ENCODE peak calls at places on chromosomes 7 and 10, in five cellular contexts. One of them, this sample, is unnamed.

GRCh38 chr10:28788252-28788651 is 110.9 kb downstream of the BAMBI start:
- DNase-seq in H1: no peak
- DNase-seq in prostate gland: no peak
- DNase-seq in Karpas-422: no peak
- DNase-seq in thyroid gland: no peak
- DNase-seq in this sample: no peak

GRCh38 chr7:35613150-35613549 is 81.8 kb downstream of the HERPUD2 start:
- DNase-seq in Karpas-422: no peak
- DNase-seq in H1: no peak
- DNase-seq in prostate gland: no peak
- DNase-seq in thyroid gland: no peak
- DNase-seq in this sample: no peak

GRCh38 chr10:100508691-100509150 is 10.9 kb downstream of the SEC31B start:
- DNase-seq in H1: no peak
- DNase-seq in prostate gland: no peak
- DNase-seq in thyroid gland: no peak
- DNase-seq in Karpas-422: peak
- DNase-seq in this sample: peak

GRCh38 chr7:151452141-151452571 is 12.2 kb upstream of the CRYGN start:
- DNase-seq in prostate gland: no peak
- DNase-seq in Karpas-422: no peak
- DNase-seq in H1: no peak
- DNase-seq in thyroid gland: no peak
- DNase-seq in this sample: no peak

GRCh38 chr10:69505636-69506318 is 54.5 kb downstream of the TSPAN15 start:
- DNase-seq in prostate gland: no peak
- DNase-seq in Karpas-422: no peak
- DNase-seq in thyroid gland: no peak
- DNase-seq in H1: peak
- DNase-seq in this sample: no peak

GRCh38 chr10:31036209-31036608 is 4.5 kb upstream of the ZNF438 start:
- DNase-seq in H1: peak
- DNase-seq in Karpas-422: no peak
- DNase-seq in prostate gland: no peak
- DNase-seq in thyroid gland: no peak
- DNase-seq in this sample: peak

GRCh38 chr10:58513189-58514101 is 773 bp downstream of the BICC1 start:
- DNase-seq in Karpas-422: no peak
- DNase-seq in prostate gland: peak
- DNase-seq in H1: peak
- DNase-seq in thyroid gland: peak
- DNase-seq in this sample: no peak

GRCh38 chr7:29684787-29685650 is 121.3 kb upstream of the WIPF3 start:
- DNase-seq in thyroid gland: peak
- DNase-seq in Karpas-422: peak
- DNase-seq in H1: peak
- DNase-seq in prostate gland: peak
- DNase-seq in this sample: no peak

GRCh38 chr7:491292-491957 is 28.2 kb downstream of the PDGFA start:
- DNase-seq in H1: no peak
- DNase-seq in thyroid gland: no peak
- DNase-seq in prostate gland: no peak
- DNase-seq in Karpas-422: no peak
- DNase-seq in this sample: no peak

GRCh38 chr10:75622503-75622902 is 191.1 kb downstream of the LRMDA start:
- DNase-seq in thyroid gland: no peak
- DNase-seq in H1: no peak
- DNase-seq in prostate gland: no peak
- DNase-seq in Karpas-422: no peak
- DNase-seq in this sample: no peak

GRCh38 chr7:91182819-91183405 is 81.3 kb upstream of the FZD1 start:
- DNase-seq in thyroid gland: no peak
- DNase-seq in Karpas-422: no peak
- DNase-seq in prostate gland: no peak
- DNase-seq in H1: no peak
- DNase-seq in this sample: no peak

GRCh38 chr7:129471402-129471827 is 30.9 kb upstream of the SMKR1 start:
- DNase-seq in thyroid gland: no peak
- DNase-seq in prostate gland: no peak
- DNase-seq in Karpas-422: no peak
- DNase-seq in H1: no peak
- DNase-seq in this sample: no peak

GRCh38 chr10:14450041-14450491 is 119.3 kb upstream of the FRMD4A start:
- DNase-seq in thyroid gland: peak
- DNase-seq in H1: no peak
- DNase-seq in prostate gland: no peak
- DNase-seq in Karpas-422: no peak
- DNase-seq in this sample: no peak

GRCh38 chr7:30910369-30911073 is 1.1 kb upstream of the AQP1 start:
- DNase-seq in thyroid gland: no peak
- DNase-seq in Karpas-422: no peak
- DNase-seq in H1: no peak
- DNase-seq in prostate gland: no peak
- DNase-seq in this sample: no peak

GRCh38 chr7:101097561-101097960 is 12.3 kb downstream of the TRIM56 start:
- DNase-seq in thyroid gland: no peak
- DNase-seq in H1: no peak
- DNase-seq in Karpas-422: no peak
- DNase-seq in prostate gland: no peak
- DNase-seq in this sample: no peak

GRCh38 chr7:152054377-152055230 is 29.1 kb downstream of the GALNT11 start:
- DNase-seq in H1: no peak
- DNase-seq in prostate gland: no peak
- DNase-seq in thyroid gland: peak
- DNase-seq in Karpas-422: no peak
- DNase-seq in this sample: no peak

GRCh38 chr7:98795741-98796493 is 73.9 kb downstream of the TMEM130 start:
- DNase-seq in Karpas-422: peak
- DNase-seq in prostate gland: no peak
- DNase-seq in thyroid gland: no peak
- DNase-seq in H1: no peak
- DNase-seq in this sample: no peak

GRCh38 chr7:26673858-26674257 is 190.5 kb downstream of the SKAP2 start:
- DNase-seq in thyroid gland: no peak
- DNase-seq in H1: no peak
- DNase-seq in prostate gland: no peak
- DNase-seq in Karpas-422: no peak
- DNase-seq in this sample: no peak

GRCh38 chr10:118955531-118956252 is 73.8 kb upstream of the NANOS1 start:
- DNase-seq in prostate gland: no peak
- DNase-seq in H1: peak
- DNase-seq in thyroid gland: no peak
- DNase-seq in Karpas-422: no peak
- DNase-seq in this sample: no peak

GRCh38 chr10:96645191-96645721 is 58.4 kb upstream of the TM9SF3 start:
- DNase-seq in thyroid gland: no peak
- DNase-seq in prostate gland: no peak
- DNase-seq in Karpas-422: no peak
- DNase-seq in H1: no peak
- DNase-seq in this sample: no peak

GRCh38 chr7:2843191-2843685 is 870 bp downstream of the GNA12 start:
- DNase-seq in thyroid gland: peak
- DNase-seq in H1: no peak
- DNase-seq in prostate gland: no peak
- DNase-seq in Karpas-422: no peak
- DNase-seq in this sample: no peak
- H3K27ac ChIP-seq in thyroid gland: no peak
- H3K27ac ChIP-seq in H1: no peak
- H3K27ac ChIP-seq in prostate gland: no peak
- H3K27ac ChIP-seq in Karpas-422: no peak
- H3K27ac ChIP-seq in this sample: no peak

DNA sequence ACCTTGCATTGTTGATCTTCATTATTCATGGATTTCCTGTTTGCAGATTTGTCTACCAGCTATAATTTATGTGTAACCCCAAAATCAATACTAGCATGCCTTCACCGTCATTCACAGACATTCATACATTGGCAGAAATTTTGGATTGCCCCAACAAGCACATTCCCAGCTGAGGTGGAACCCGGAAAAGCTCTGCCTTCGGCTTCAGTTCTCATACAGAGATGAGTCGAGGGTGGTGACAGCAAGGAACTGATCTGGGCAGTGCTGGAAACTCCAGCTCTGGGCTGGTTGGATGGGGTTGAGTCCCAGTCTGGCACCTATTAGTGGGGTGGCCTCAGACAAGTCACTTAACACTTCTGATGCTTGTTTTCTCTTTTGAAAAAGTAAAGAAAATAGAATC is 267.5 kb downstream of the SNX13 start:
- DNase-seq in prostate gland: no peak
- DNase-seq in H1: no peak
- DNase-seq in thyroid gland: no peak
- DNase-seq in Karpas-422: no peak
- DNase-seq in this sample: no peak
- H3K27ac ChIP-seq in prostate gland: no peak
- H3K27ac ChIP-seq in H1: no peak
- H3K27ac ChIP-seq in thyroid gland: no peak
- H3K27ac ChIP-seq in Karpas-422: no peak
- H3K27ac ChIP-seq in this sample: no peak

GRCh38 chr10:103145046-103145445 is 48.0 kb downstream of the NT5C2 start:
- DNase-seq in Karpas-422: no peak
- DNase-seq in H1: no peak
- DNase-seq in prostate gland: no peak
- DNase-seq in thyroid gland: no peak
- DNase-seq in this sample: no peak
- H3K27ac ChIP-seq in Karpas-422: no peak
- H3K27ac ChIP-seq in H1: no peak
- H3K27ac ChIP-seq in prostate gland: no peak
- H3K27ac ChIP-seq in thyroid gland: no peak
- H3K27ac ChIP-seq in this sample: no peak

GRCh38 chr10:7195118-7195517 is 215.7 kb downstream of the SFMBT2 start:
- DNase-seq in prostate gland: no peak
- DNase-seq in H1: no peak
- DNase-seq in thyroid gland: no peak
- DNase-seq in Karpas-422: no peak
- DNase-seq in this sample: no peak

GRCh38 chr10:7193369-7193768 is 217.5 kb downstream of the SFMBT2 start:
- DNase-seq in H1: no peak
- DNase-seq in prostate gland: no peak
- DNase-seq in thyroid gland: no peak
- DNase-seq in Karpas-422: no peak
- DNase-seq in this sample: no peak

GRCh38 chr10:7199152-7199760 is 211.6 kb downstream of the SFMBT2 start:
- DNase-seq in Karpas-422: no peak
- DNase-seq in H1: no peak
- DNase-seq in thyroid gland: no peak
- DNase-seq in prostate gland: no peak
- DNase-seq in this sample: no peak

GRCh38 chr10:7194571-7194970 is 216.3 kb downstream of the SFMBT2 start:
- DNase-seq in Karpas-422: no peak
- DNase-seq in prostate gland: no peak
- DNase-seq in thyroid gland: no peak
- DNase-seq in H1: no peak
- DNase-seq in this sample: no peak

GRCh38 chr10:7196284-7196683 is 214.6 kb downstream of the SFMBT2 start:
- DNase-seq in prostate gland: no peak
- DNase-seq in H1: no peak
- DNase-seq in thyroid gland: no peak
- DNase-seq in Karpas-422: no peak
- DNase-seq in this sample: no peak
- H3K27ac ChIP-seq in prostate gland: no peak
- H3K27ac ChIP-seq in H1: no peak
- H3K27ac ChIP-seq in thyroid gland: no peak
- H3K27ac ChIP-seq in Karpas-422: no peak
- H3K27ac ChIP-seq in this sample: no peak

GRCh38 chr7:157635669-157636068 is 298.9 kb downstream of the DNAJB6 start:
- DNase-seq in H1: no peak
- DNase-seq in prostate gland: no peak
- DNase-seq in Karpas-422: no peak
- DNase-seq in thyroid gland: no peak
- DNase-seq in this sample: no peak
- H3K27ac ChIP-seq in H1: no peak
- H3K27ac ChIP-seq in prostate gland: no peak
- H3K27ac ChIP-seq in Karpas-422: no peak
- H3K27ac ChIP-seq in thyroid gland: no peak
- H3K27ac ChIP-seq in this sample: no peak

This sample was measured in iPS DF 6.9.